ENCODE peak calls at places on chromosomes 2 and 18, in seven cellular contexts. V is H9, N is mesendoderm, R is IMR-90, A is neuronal stem cell, E is mesenchymal stem cell, I is H1. U is an unnamed sample.

GRCh38 chr2:61948661-61949457 is 43.4 kb downstream of the COMMD1 start:
- DNase-seq in I (peak), A (no peak), V (no peak), R (no peak), E (no peak), N (peak), U (peak)

GRCh38 chr2:36352024-36352398 is 3.6 kb upstream of the CRIM1 start:
- DNase-seq in N (peak), E (peak), A (no peak), I (no peak), V (peak), R (peak), U (no peak)

GRCh38 chr2:44168684-44169154 is at the start of gene PPM1B:
- DNase-seq in R (no peak), E (no peak), I (peak), A (no peak), N (no peak), V (no peak), U (no peak)

GRCh38 chr2:195612515-195613495 is 44.2 kb upstream of the SLC39A10 start:
- DNase-seq in R (peak), N (peak), A (peak), I (no peak), V (peak), E (peak), U (peak)

GRCh38 chr2:41912337-41912736 is 135.5 kb upstream of the PKDCC start:
- DNase-seq in E (no peak), V (no peak), A (no peak), R (no peak), I (no peak), N (no peak), U (no peak)

GRCh38 chr2:177114712-177115111 is 97.9 kb upstream of the HNRNPA3 start:
- DNase-seq in R (no peak), I (no peak), A (no peak), N (no peak), E (no peak), V (no peak), U (no peak)

GRCh38 chr2:241816431-241817121 is 7.6 kb downstream of the NEU4 start:
- DNase-seq in I (no peak), E (no peak), V (no peak), N (no peak), A (no peak), R (no peak), U (no peak)

GRCh38 chr2:234468503-234468902 is 28.4 kb downstream of the ARL4C start:
- DNase-seq in V (no peak), E (no peak), I (no peak), R (no peak), N (no peak), A (no peak), U (no peak)

GRCh38 chr2:100038019-100038418 is 104.4 kb downstream of the AFF3 start:
- DNase-seq in V (peak), N (peak), A (no peak), R (no peak), I (peak), E (no peak), U (no peak)

GRCh38 chr2:134306521-134306920 is 52.6 kb downstream of the MGAT5 start:
- DNase-seq in E (no peak), I (no peak), A (no peak), R (no peak), V (no peak), N (no peak), U (peak)

GRCh38 chr2:47655563-47655880 is 127.4 kb upstream of the MSH6 start:
- DNase-seq in E (no peak), I (no peak), N (peak), V (no peak), A (no peak), R (no peak), U (no peak)

GRCh38 chr2:1745171-1746023 is 1.1 kb upstream of the PXDN start:
- DNase-seq in I (peak), N (no peak), V (peak), A (no peak), R (no peak), E (no peak), U (no peak)

GRCh38 chr2:234451852-234452625 is 44.8 kb downstream of the ARL4C start:
- DNase-seq in E (peak), I (no peak), R (peak), A (no peak), N (no peak), V (no peak), U (peak)

GRCh38 chr2:205835251-205835900 is 153.1 kb downstream of the NRP2 start:
- DNase-seq in I (peak), V (no peak), E (peak), A (no peak), R (no peak), N (no peak), U (no peak)

GRCh38 chr2:196660264-196660663 is 20.7 kb downstream of the CCDC150 start:
- DNase-seq in A (no peak), R (peak), I (no peak), E (peak), N (no peak), V (no peak), U (no peak)

GRCh38 chr2:199019898-199020507 is 437.7 kb downstream of the SATB2 start:
- DNase-seq in A (peak), I (no peak), V (no peak), E (peak), R (peak), N (peak), U (peak)

GRCh38 chr2:929011-929735 is 21.5 kb upstream of the SNTG2 start:
- DNase-seq in R (no peak), E (no peak), A (no peak), I (peak), N (no peak), V (no peak), U (no peak)

GRCh38 chr2:153873062-153874048 is 1.6 kb downstream of the GALNT13 start:
- DNase-seq in E (no peak), I (peak), R (no peak), A (no peak), N (peak), V (peak), U (no peak)

GRCh38 chr2:120765911-120766757 is 30.5 kb downstream of the GLI2 start:
- DNase-seq in I (no peak), E (peak), A (no peak), R (peak), V (peak), N (peak), U (peak)

GRCh38 chr2:42867093-42868065 is 75.0 kb upstream of the HAAO start:
- DNase-seq in A (no peak), I (no peak), E (no peak), R (no peak), N (no peak), V (no peak), U (no peak)

DNA sequence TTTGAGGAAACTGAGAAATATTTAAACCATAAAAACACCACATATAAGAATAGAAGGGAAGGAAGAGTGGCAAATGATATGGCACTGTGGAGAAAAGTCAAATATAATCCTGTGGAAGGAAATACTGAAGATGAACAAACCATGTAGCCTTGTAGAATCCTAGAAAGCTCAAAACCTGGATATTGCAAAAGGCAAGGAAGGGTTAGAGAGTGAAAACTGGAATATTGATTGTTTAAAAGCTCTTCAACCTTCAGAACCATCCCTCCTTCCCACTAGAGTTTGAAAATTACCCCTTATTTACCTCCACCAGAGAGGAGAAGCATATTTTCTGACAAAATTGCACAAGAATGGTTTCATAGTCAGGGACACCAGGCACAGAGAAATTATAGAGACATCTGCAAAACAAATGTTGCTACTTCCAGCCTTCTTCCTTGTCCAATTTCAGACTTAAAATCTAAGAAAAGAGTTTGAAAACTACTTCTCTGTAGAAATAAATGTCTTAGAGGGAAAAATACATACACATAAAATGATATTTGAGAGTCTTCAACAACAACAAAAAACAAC is 48.0 kb downstream of the ANTXR1 start:
- DNase-seq in I (no peak), A (no peak), E (no peak), V (no peak), N (no peak), R (no peak), U (no peak)
- H4K8ac ChIP-seq in I (no peak), A (no peak), E (no peak), V (no peak), N (no peak), R (no peak), U (no peak)

GRCh38 chr18:31943895-31944816 is 1.2 kb upstream of the TRAPPC8 start:
- DNase-seq in I (no peak), E (no peak), N (peak), V (no peak), R (no peak), A (no peak), U (peak)
- H4K8ac ChIP-seq in I (no peak), E (no peak), N (no peak), V (no peak), R (peak), A (no peak), U (no peak)

DNA sequence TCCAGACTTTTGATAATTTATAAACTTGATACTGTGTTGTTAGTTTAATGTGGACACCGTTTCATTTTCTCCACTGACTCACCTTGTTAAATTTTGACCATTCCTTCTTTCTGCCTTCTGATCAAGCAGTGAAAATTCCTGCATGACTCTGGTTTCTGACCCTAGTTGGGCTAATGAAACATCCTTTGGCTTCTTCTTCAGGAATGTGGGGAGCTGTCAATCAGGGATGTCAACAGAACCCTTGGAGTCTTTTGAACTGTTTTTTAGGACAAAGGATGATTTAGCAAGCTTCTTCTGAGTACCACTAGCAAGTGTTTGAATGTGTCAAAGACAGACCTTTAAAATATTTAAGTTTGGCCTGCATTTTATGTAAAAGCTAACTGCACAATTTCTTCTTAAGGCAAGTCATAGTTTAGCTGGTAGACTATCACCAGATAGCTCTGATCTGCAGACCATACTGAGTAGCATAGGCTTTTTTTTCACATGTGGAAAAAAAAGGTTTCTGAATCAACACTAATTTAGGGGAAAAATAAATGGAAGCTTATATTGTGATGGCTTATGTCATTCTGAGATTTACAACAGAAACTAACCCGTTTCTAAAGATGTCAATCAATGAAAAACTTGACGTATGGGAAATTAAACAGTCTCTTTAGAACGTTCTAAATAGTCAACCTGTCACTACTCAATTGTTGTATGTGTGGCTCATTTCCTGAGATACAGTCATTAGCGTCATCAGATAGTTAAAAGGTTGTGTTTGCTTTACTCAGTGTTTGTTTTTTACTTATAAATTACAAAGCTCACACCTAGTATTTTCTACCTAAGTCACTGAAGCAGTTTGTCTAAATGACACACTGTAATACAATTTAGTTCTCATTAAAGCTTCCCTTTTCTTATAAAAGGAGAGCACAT is 311.4 kb downstream of the PTPRM start:
- DNase-seq in N (peak), A (peak), I (no peak), E (no peak), R (no peak), V (no peak), U (no peak)
- H4K8ac ChIP-seq in N (no peak), A (no peak), I (no peak), E (no peak), R (no peak), V (no peak), U (no peak)

DNA sequence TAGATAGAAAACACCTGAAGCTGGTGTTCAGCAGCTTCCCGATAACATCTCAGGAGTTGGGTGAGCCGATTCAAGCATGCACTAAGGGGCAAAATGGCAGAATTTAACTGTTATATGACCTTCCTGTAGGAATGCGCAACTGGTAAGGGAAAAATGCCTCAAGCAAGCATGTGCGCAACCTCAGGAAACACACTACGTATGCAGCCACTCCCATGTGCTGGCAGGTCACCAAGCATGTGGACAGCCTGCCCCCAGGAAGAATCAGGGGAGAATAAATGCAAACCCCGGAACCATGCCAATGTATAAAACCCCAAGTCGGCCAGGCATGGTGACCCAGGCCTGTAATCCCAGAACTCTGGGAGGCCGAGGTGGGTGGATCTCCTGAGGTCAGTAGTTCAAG is 645.6 kb downstream of the NYAP2 start:
- DNase-seq in R (no peak), N (no peak), V (no peak), E (no peak), A (no peak), I (no peak), U (no peak)
- H4K8ac ChIP-seq in R (no peak), N (no peak), V (no peak), E (no peak), A (no peak), I (no peak), U (no peak)